ENCODE peak calls at places on chromosomes 11 and 22, in eight cellular contexts. P is right lobe of liver, Z is pancreas, C is RWPE1, S is transverse colon, I is GM23338, J is lower lobe of right lung, D is tibial nerve. K is an unnamed sample.

GRCh38 chr11:8913961-8914660 is 3.1 kb downstream of the AKIP1 start:
- DNase-seq in P (no peak), C (peak; percentile 42), S (peak; percentile 22), I (peak; percentile 78), D (no peak), J (no peak), Z (no peak), K (no peak)

GRCh38 chr22:40853961-40854360 is 2.5 kb downstream of the ST13 start:
- DNase-seq in Z (no peak), P (no peak), S (no peak), J (no peak), I (no peak), C (no peak), D (no peak), K (no peak)

GRCh38 chr11:64234840-64235379 is 526 bp downstream of the VEGFB start:
- DNase-seq in Z (peak; percentile 66), S (peak; percentile 77), I (peak; percentile 70), D (no peak), J (no peak), P (peak; percentile 64), C (no peak), K (no peak)

GRCh38 chr22:40009231-40009769 is 14.5 kb downstream of the FAM83F start:
- DNase-seq in S (peak; percentile 29), D (no peak), I (peak; percentile 88), P (no peak), C (no peak), J (peak; percentile 36), Z (peak; percentile 25), K (no peak)

GRCh38 chr22:19853879-19854777 is 546 bp downstream of the GNB1L start:
- DNase-seq in J (peak; percentile 53), I (no peak), D (no peak), Z (no peak), S (no peak), P (no peak), C (no peak), K (no peak)

GRCh38 chr11:121533556-121534050 is 80.8 kb upstream of the SORL1-AS1 start:
- DNase-seq in C (no peak), P (no peak), J (no peak), I (no peak), D (no peak), S (no peak), Z (no peak), K (no peak)

GRCh38 chr11:129733384-129733783 is 82.3 kb upstream of the TMEM45B start:
- DNase-seq in D (no peak), I (no peak), Z (no peak), J (no peak), P (no peak), S (no peak), C (no peak), K (no peak)

GRCh38 chr11:109697140-109697843 is 275.3 kb downstream of the C11orf87 start:
- DNase-seq in C (peak; percentile 13), D (no peak), J (no peak), I (peak; percentile 78), P (no peak), Z (no peak), S (no peak), K (no peak)

GRCh38 chr11:64334764-64335741 is 5.0 kb upstream of the CCDC88B start:
- DNase-seq in J (peak; percentile 79), Z (peak; percentile 58), S (peak; percentile 78), I (peak; percentile 56), C (peak; percentile 98), P (no peak), D (no peak), K (no peak)

GRCh38 chr11:99505319-99505718 is 484.6 kb downstream of the CNTN5 start:
- DNase-seq in D (no peak), Z (no peak), C (peak; percentile 2), J (no peak), P (no peak), S (no peak), I (no peak), K (no peak)

GRCh38 chr11:81869337-81870065 is 864.2 kb downstream of the FAM181B start:
- DNase-seq in S (peak; percentile 59), P (no peak), Z (no peak), C (no peak), J (no peak), I (no peak), D (no peak), K (no peak)

GRCh38 chr11:848380-848931 is 5.8 kb downstream of the TSPAN4 start:
- DNase-seq in C (no peak), Z (no peak), P (no peak), D (no peak), S (peak; percentile 61), I (peak; percentile 70), J (no peak), K (no peak)

GRCh38 chr11:111631666-111632039 is 29.4 kb downstream of the SIK2 start:
- DNase-seq in Z (no peak), I (no peak), C (peak; percentile 44), D (no peak), J (no peak), P (no peak), S (no peak), K (no peak)

GRCh38 chr22:31083377-31083768 is 2.3 kb downstream of the SMTN start:
- DNase-seq in S (peak; percentile 71), C (no peak), Z (peak; percentile 92), J (no peak), P (no peak), I (no peak), D (no peak), K (no peak)

GRCh38 chr11:104625246-104625645 is 273.0 kb downstream of the CASP12 start:
- DNase-seq in D (no peak), Z (no peak), I (no peak), S (no peak), C (peak; percentile 5), P (no peak), J (no peak), K (no peak)

GRCh38 chr11:121406291-121406690 is 45.8 kb upstream of the SORL1 start:
- DNase-seq in J (no peak), D (no peak), C (no peak), Z (no peak), I (peak; percentile 90), S (no peak), P (no peak), K (no peak)

GRCh38 chr11:8332196-8332595 is 68.5 kb upstream of the LMO1 start:
- DNase-seq in S (no peak), D (no peak), C (no peak), I (no peak), P (peak; percentile 45), J (no peak), Z (no peak), K (no peak)

GRCh38 chr11:28858076-28858475 is 749.9 kb downstream of the METTL15 start:
- DNase-seq in I (no peak), D (no peak), P (no peak), S (no peak), Z (no peak), J (no peak), C (no peak), K (no peak)

GRCh38 chr11:117931971-117932370 is 2.8 kb upstream of the TMPRSS13 start:
- DNase-seq in D (no peak), P (no peak), I (no peak), J (peak; percentile 39), S (peak; percentile 13), C (no peak), Z (no peak), K (no peak)

GRCh38 chr11:70954471-70954870 is 297.9 kb downstream of the SHANK2 start:
- DNase-seq in I (no peak), P (peak; percentile 38), Z (no peak), J (no peak), D (no peak), C (no peak), S (no peak), K (no peak)
- H3K27ac ChIP-seq in I (no peak overlapping the region), P (no peak overlapping the region), Z (no peak overlapping the region), J (no peak overlapping the region), D (no peak overlapping the region), C (no peak overlapping the region), S (no peak overlapping the region), K (no peak overlapping the region)

GRCh38 chr11:43012606-43013005 is 299.2 kb upstream of the API5 start:
- DNase-seq in J (no peak), Z (no peak), C (no peak), P (no peak), S (no peak), D (no peak), I (no peak), K (no peak)
- H3K27ac ChIP-seq in J (no peak overlapping the region), Z (no peak overlapping the region), C (no peak overlapping the region), P (no peak overlapping the region), S (no peak overlapping the region), D (no peak overlapping the region), I (no peak overlapping the region), K (no peak overlapping the region)

DNA sequence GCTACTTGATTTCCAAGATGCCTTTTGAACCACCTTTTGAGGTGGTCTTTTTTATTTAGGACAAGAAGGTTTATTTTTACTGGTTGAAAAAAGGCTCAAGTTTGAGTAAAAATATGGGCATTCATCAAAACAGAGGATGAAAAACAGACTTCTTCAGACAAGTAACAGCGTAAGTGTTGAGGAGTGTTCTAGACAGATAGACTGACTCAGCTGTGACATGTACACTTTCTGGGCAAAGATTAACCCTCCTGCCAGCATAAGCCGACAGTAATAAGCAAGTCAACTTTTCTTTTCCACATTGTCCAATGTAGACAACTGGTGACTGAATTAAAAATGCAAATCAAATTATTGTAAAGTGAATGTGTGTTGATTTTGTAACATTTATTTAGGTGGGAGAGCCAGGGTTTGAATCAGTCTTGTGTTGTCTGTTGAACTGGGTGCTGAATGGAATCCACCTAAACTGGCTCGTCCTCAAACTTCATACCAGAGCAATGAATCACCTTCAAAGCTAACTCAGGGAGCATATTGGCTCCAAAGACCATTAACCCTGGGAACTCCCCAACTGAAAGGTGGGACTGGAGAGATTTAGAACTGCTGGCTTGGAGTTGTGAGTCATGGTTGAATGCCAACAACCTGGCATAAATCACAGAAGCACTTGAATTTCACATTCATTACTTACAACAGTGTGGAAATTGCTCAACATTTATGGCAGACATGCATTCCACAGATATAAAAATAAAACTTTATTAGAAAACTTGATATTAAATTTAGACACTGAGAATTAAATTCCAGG is 377.0 kb downstream of the ETS1 start:
- DNase-seq in J (no peak), D (no peak), C (peak; percentile 94), Z (peak; percentile 21), S (peak; percentile 51), P (no peak), I (peak; percentile 47), K (no peak)
- H3K27ac ChIP-seq in J (no peak overlapping the region), D (no peak overlapping the region), C (no peak overlapping the region), Z (peak overlapping the region; percentile 1), S (no peak overlapping the region), P (no peak overlapping the region), I (no peak overlapping the region), K (peak overlapping the region; percentile 57)

DNA sequence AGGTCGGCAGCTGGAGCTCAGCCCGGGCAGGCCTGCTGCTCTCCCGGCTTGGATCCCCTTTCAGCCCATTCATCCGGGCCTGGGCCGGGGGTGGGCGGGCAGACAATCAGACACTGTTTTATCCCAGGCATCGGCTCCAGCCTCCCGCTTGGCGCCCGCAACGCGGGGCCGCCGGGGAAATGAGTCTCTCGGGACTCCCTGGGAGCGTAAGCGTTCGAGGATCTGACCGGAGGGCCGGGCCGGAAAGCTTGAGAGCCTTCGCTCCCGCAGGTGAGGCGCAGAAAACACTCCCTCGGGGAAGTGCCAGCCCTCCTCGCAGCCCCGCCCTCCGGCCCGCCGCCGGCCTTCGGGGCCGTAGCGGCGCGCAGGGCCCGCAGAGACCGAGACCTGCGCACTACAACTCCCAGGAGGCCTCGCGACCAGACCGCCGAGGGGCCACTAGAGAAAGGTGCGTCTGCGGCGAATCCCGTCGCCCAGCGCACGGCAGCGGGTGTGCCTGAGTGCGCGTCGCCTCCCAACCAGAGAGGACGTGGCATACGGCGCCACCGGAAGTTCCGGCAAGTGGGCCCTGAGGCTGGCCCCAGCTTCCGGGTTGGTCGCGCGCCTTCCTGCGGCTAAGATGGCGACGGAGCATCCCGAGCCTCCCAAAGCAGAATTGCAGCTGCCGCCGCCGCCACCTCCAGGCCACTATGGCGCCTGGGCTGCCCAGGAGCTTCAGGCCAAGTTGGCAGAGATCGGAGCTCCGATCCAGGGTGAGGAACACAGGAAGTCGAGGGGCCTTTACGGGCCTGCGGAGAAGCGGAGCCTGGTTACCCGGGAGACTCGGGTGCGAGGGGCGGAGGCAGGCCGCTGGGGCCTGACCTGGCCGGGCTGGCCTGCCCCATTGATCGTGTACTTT is at the start of gene SF3B2:
- DNase-seq in I (peak; percentile 98), J (peak; percentile 100), C (peak; percentile 94), P (peak; percentile 100), D (peak; percentile 89), Z (peak; percentile 98), S (peak; percentile 98), K (peak; percentile 93)
- H3K27ac ChIP-seq in I (peak within 1 kb of the TSS; percentile 100), J (peak within 1 kb of the TSS; percentile 92), C (peak within 1 kb of the TSS; percentile 92), P (peak within 1 kb of the TSS; percentile 78), D (peak within 1 kb of the TSS; percentile 85), Z (peak within 1 kb of the TSS; percentile 93), S (peak within 1 kb of the TSS; percentile 88), K (peak within 1 kb of the TSS; percentile 91)